ENCODE peak calls at places on chromosomes 6 and 20, in five cellular contexts. O is A549, Z is HCT116, T is GM23338, I is adrenal gland. J is an unnamed sample.

GRCh38 chr6:6678811-6679210 is 90.3 kb downstream of the LY86 start:
- DNase-seq in O (no peak), Z (no peak), T (no peak), I (no peak), J (no peak)

GRCh38 chr6:46626228-46626909 is 26.2 kb downstream of the CYP39A1 start:
- DNase-seq in O (peak), Z (peak), T (peak), I (no peak), J (peak)

GRCh38 chr6:44034931-44035345 is 92.3 kb downstream of the MRPL14 start:
- DNase-seq in O (no peak), Z (no peak), T (no peak), I (no peak), J (no peak)

GRCh38 chr6:75089921-75090320 is 115.9 kb downstream of the COL12A1 start:
- DNase-seq in O (no peak), Z (no peak), T (peak), I (no peak), J (no peak)

GRCh38 chr6:17831135-17831534 is 124.4 kb upstream of the NUP153 start:
- DNase-seq in O (no peak), Z (no peak), T (no peak), I (peak), J (no peak)

GRCh38 chr6:14784596-14785360 is 461.1 kb upstream of the JARID2 start:
- DNase-seq in O (no peak), Z (no peak), T (peak), I (no peak), J (no peak)

GRCh38 chr20:11047559-11047958 is 373.8 kb upstream of the JAG1 start:
- DNase-seq in O (no peak), Z (no peak), T (no peak), I (no peak), J (peak)

GRCh38 chr6:56534680-56535419 is 107.8 kb downstream of the DST start:
- DNase-seq in O (no peak), Z (no peak), T (peak), I (no peak), J (no peak)

GRCh38 chr6:12354499-12354898 is 64.3 kb downstream of the EDN1 start:
- DNase-seq in O (no peak), Z (no peak), T (peak), I (no peak), J (peak)

GRCh38 chr20:47887064-47887463 is 101.8 kb upstream of the SULF2 start:
- DNase-seq in O (no peak), Z (no peak), T (no peak), I (no peak), J (no peak)

GRCh38 chr20:31869942-31870702 is at the start of the genes DUSP15 and TTLL9:
- DNase-seq in O (no peak), Z (no peak), T (peak), I (peak), J (no peak)

GRCh38 chr20:56343861-56344381 is 14.9 kb upstream of the FAM210B start:
- DNase-seq in O (peak), Z (no peak), T (peak), I (peak), J (peak)

GRCh38 chr20:54267510-54268003 is 59.7 kb downstream of the PFDN4 start:
- DNase-seq in O (no peak), Z (peak), T (peak), I (peak), J (peak)

GRCh38 chr20:48697845-48698491 is 129.8 kb downstream of the PREX1 start:
- DNase-seq in O (peak), Z (no peak), T (no peak), I (peak), J (peak)

GRCh38 chr6:28167068-28167467 is 25.4 kb downstream of the ZKSCAN8 start:
- DNase-seq in O (no peak), Z (no peak), T (no peak), I (no peak), J (peak)

GRCh38 chr6:18135171-18135570 is 12.7 kb upstream of the NHLRC1 start:
- DNase-seq in O (no peak), Z (no peak), T (no peak), I (no peak), J (no peak)

GRCh38 chr6:75409286-75409685 is 84.3 kb downstream of the FILIP1 start:
- DNase-seq in O (no peak), Z (no peak), T (no peak), I (no peak), J (no peak)

GRCh38 chr6:33960345-33961313 is 156.8 kb upstream of the MLN start:
- DNase-seq in O (no peak), Z (no peak), T (no peak), I (no peak), J (peak)

GRCh38 chr6:376823-377571 is 14.6 kb upstream of the IRF4 start:
- DNase-seq in O (no peak), Z (no peak), T (no peak), I (no peak), J (no peak)

GRCh38 chr6:47083586-47084047 is 41.5 kb upstream of the ADGRF1 start:
- DNase-seq in O (no peak), Z (no peak), T (no peak), I (peak), J (peak)

GRCh38 chr6:47545223-47545622 is 67.6 kb downstream of the CD2AP start:
- DNase-seq in O (no peak), Z (no peak), T (no peak), I (no peak), J (no peak)

GRCh38 chr6:34973547-34974248 is 84.6 kb downstream of the ANKS1A start:
- DNase-seq in O (no peak), Z (no peak), T (peak), I (no peak), J (no peak)
- TF ChIP-seq CTCF in O (no peak), Z (no peak), T (peak), I (no peak), J (no peak)

GRCh38 chr6:168742146-168742782 is 301.3 kb downstream of the SMOC2 start:
- DNase-seq in O (no peak), Z (no peak), T (no peak), I (no peak), J (no peak)
- H3K27ac ChIP-seq in O (no peak), Z (no peak), T (no peak), I (no peak), J (no peak)

GRCh38 chr6:143135797-143136561 is 75.3 kb downstream of the AIG1 start:
- DNase-seq in O (no peak), Z (no peak), T (no peak), I (no peak), J (no peak)

GRCh38 chr6:143135326-143135725 is 74.6 kb downstream of the AIG1 start:
- DNase-seq in O (no peak), Z (no peak), T (no peak), I (no peak), J (no peak)

GRCh38 chr6:143140767-143141166 is 80.1 kb downstream of the AIG1 start:
- DNase-seq in O (no peak), Z (no peak), T (no peak), I (no peak), J (no peak)

GRCh38 chr6:143139239-143139784 is 78.6 kb downstream of the AIG1 start:
- DNase-seq in O (no peak), Z (no peak), T (no peak), I (peak), J (no peak)

DNA sequence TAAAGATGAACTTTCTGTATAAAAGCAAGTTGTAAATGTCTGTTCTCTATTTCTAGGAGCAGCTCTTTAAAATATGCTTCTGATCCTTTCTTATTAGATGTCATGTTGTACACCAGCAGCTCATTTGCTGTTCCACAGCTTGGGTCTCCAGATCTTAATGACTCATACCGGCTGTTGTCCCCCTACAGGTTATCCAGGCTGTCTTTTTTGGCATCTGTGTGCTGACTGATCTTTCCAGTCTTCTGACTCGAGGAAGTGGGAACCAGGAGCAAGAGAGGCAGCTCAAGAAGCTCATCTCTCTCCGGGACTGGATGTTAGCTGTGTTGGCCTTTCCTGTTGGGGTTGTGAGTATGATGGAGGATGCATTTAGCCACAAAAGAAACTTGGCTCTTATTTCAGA is 76.0 kb downstream of the AIG1 start:
- DNase-seq in O (no peak), Z (no peak), T (peak), I (no peak), J (no peak)
- TF ChIP-seq CTCF in O (no peak), Z (no peak), T (peak), I (no peak), J (no peak)

DNA sequence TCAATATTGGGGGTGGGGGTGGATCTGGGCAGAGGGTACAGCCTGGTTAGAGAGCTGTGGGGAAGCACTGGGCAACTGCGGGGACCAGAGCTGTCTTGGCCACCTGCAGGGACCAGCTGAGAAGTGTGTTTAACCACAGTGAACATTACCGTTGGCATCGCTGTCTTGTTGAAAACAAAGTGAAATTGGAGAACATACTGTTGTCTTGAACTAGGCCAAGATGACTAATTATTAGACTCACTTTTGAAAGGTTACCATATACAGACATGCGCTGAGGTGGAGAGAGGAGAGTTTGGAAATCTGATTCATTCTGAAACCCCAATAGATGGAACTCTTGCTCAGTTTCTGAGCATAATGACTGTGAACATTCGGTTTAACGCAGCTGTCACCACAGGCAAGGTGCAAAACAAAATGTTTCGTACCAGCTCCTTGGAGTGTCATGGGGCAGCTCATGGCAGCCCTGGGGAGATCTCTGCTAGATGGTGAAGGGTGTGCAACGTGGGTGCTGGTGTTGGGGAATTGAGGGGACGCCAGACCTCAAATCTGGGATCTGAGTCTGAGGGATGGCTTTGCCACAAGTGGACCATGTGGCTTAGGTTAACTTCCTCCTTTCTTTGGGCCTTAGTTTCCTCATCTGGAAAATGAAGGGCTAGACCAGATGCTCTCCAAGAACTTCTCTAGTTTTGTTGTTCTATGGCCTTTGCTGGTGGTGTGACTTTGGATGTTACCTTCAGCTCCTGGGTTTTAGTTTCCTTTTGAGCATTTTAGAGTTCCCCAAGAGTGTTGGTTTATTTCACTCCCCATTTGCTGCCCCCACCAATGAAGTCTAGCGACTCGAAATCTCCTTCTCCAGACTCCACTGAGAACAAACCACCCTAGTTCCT is 24.6 kb upstream of the GTSF1L start:
- DNase-seq in O (no peak), Z (no peak), T (no peak), I (no peak), J (peak)
- H3K27ac ChIP-seq in O (no peak), Z (no peak), T (no peak), I (no peak), J (no peak)

DNA sequence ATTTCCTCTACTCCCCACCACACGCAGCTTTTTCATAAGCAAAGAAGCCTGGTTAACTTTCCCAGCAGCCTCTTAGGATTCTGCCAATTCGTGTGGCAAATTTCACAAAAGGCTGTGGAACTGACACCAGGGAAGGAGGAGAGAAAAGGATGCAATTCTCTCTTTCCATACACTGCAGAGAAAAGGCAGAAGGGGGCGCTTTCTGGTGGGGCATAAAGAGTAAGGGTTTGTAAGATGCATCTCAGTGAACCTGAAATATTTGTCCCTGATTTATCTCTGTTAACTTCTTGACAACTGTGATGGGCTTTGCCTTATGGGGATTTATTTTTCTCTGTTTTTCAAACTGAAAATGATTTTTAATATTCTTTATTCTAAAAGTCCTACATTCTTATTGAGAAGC is 45.5 kb upstream of the GLP1R start:
- DNase-seq in O (no peak), Z (no peak), T (peak), I (no peak), J (no peak)
- TF ChIP-seq CTCF in O (no peak), Z (peak), T (peak), I (no peak), J (no peak)

DNA sequence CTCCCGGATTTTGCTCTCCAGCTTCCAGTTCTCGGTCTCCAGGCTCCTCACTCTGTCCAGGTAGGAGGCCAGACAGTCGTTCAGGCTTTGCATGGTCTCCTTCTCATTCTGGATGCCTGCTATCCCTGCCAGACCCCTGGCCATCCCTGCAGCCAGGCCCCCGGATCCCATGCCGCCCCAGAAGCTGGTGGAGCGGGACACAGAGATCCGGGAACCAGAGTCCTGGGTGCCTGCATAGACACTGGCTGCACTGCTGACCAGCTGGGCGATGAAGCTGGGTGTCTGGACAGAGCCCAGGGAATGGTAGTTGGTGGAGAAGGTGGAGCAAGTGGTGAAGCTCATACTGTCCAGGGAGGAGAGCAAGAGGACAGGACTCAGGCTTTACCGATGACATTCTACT is 2.9 kb upstream of the CALHM6 start:
- DNase-seq in O (no peak), Z (no peak), T (no peak), I (no peak), J (no peak)
- H3K27ac ChIP-seq in O (no peak), Z (no peak), T (no peak), I (no peak), J (no peak)

DNA sequence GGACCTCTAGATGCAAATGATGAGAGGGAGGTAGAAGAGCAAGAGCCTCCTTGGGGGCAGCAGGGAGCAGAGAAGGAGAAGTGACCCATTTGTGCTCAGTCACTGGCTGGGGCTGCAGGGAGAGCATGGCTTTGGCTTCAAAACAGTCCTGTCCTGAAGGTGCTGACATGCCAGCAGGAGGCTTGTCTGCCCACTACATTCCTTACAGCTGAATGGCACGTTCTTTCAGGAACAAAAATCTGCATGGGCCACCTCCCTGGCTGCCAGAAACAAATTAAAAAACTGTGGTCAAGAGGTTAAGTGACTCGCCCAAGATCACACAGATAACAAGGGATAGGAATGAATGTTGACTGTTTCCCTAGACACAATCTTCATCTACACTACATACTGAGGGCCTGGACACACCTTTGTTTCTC is 188.8 kb downstream of the HIVEP2 start:
- DNase-seq in O (peak), Z (peak), T (peak), I (no peak), J (peak)
- TF ChIP-seq CTCF in O (no peak), Z (no peak), T (no peak), I (no peak), J (no peak)

GRCh38 chr6:149988550-149989336 is 25.0 kb downstream of the ULBP1 start:
- DNase-seq in O (no peak), Z (no peak), T (peak), I (no peak), J (no peak)

GRCh38 chr6:149983145-149983544 is 19.4 kb downstream of the ULBP1 start:
- DNase-seq in O (no peak), Z (no peak), T (no peak), I (no peak), J (no peak)

GRCh38 chr6:149985506-149985937 is 21.8 kb downstream of the ULBP1 start:
- DNase-seq in O (no peak), Z (no peak), T (no peak), I (no peak), J (no peak)

GRCh38 chr6:149987602-149988107 is 23.9 kb downstream of the ULBP1 start:
- DNase-seq in O (no peak), Z (no peak), T (no peak), I (no peak), J (no peak)

GRCh38 chr6:149984778-149985177 is 21.0 kb downstream of the ULBP1 start:
- DNase-seq in O (no peak), Z (no peak), T (no peak), I (no peak), J (no peak)
- H3K27ac ChIP-seq in O (no peak), Z (no peak), T (no peak), I (no peak), J (no peak)

DNA sequence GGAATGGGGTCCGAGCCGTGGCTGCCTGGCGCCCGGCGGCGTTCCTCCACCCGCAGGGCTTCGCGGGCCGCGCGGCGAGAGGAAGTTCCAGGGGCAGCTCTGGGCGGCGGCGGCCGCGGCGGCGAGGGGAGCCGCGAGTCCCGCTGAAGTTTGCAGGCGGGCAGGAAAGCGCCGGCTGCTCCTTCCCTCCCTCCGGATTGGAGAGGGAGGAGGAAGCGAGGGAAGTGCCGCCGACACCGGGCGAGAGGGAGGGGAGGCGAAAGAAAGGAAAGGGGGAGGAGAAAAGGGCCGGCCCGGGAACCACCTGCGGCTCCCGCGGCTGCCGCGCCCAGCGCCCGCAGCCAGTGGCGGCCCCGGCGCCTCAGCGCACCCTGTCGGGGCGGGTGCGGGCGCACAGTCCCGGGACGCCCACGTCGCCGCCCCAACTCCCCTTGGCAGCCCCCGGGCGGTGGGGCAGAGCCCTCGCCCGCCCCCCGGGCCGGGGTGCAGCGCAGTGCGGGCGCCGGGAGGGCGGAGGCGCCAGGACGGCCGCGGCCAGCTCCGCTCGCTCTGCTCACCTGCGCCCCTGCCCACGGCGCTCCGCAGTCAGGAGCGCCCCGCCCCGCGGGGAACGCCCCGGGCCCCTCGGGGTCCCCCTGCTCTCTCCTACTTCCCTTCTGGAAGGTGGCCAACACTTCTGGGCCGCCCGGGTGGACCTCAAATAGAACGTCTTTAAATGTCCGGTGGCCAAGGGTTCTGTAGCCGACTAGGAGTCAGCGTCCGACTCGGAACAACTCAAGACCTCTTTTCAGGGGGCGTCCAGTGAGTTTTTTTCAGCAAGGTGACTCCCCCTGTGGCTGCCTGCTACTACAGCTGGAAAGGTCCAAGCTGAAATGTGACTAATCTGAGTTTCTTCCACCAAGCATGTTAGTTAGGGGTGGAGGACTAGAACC is 80.3 kb upstream of the CCDC28A start:
- DNase-seq in O (peak), Z (peak), T (peak), I (peak), J (peak)
- TF ChIP-seq CTCF in O (peak), Z (no peak), T (no peak), I (no peak), J (peak)